ENCODE peak calls at places on chromosomes 5 and 9, in seven cellular contexts. I, G, L, D, P, O and B are unnamed samples.

GRCh38 chr9:21682981-21683380 is 119.5 kb upstream of the MTAP start:
- DNase-seq in I (no peak), G (no peak), L (no peak), D (no peak), P (no peak), O (no peak), B (no peak)

GRCh38 chr5:127961006-127961763 is 122.4 kb upstream of the SLC12A2 start:
- DNase-seq in I (no peak), G (no peak), L (no peak), D (no peak), P (no peak), O (no peak), B (no peak)

GRCh38 chr9:71929223-71929622 is 17.8 kb downstream of the C9orf85 start:
- DNase-seq in I (no peak), G (no peak), L (no peak), D (no peak), P (no peak), O (no peak), B (no peak)

GRCh38 chr5:132873930-132874271 is 433 bp downstream of the LEAP2 start:
- DNase-seq in I (no peak), G (no peak), L (no peak), D (no peak), P (no peak), O (no peak), B (no peak)

GRCh38 chr5:134436523-134437339 is 25.1 kb upstream of the CDKN2AIPNL start:
- DNase-seq in I (peak), G (peak), L (no peak), D (no peak), P (no peak), O (peak), B (peak)

GRCh38 chr9:35001803-35002502 is 12.4 kb downstream of the DNAJB5 start:
- DNase-seq in I (no peak), G (no peak), L (no peak), D (no peak), P (peak), O (no peak), B (no peak)

GRCh38 chr5:99900302-99900811 is 634.8 kb upstream of the FAM174A start:
- DNase-seq in I (no peak), G (no peak), L (no peak), D (no peak), P (no peak), O (no peak), B (no peak)

GRCh38 chr9:21580636-21581353 is 98.7 kb upstream of the IFNE start:
- DNase-seq in I (no peak), G (no peak), L (no peak), D (no peak), P (no peak), O (no peak), B (no peak)

GRCh38 chr5:31935702-31936347 is 238.3 kb downstream of the GOLPH3 start:
- DNase-seq in I (no peak), G (no peak), L (no peak), D (no peak), P (no peak), O (no peak), B (no peak)

GRCh38 chr9:93223241-93224180 is 39.6 kb downstream of the WNK2 start:
- DNase-seq in I (no peak), G (no peak), L (no peak), D (no peak), P (peak), O (no peak), B (no peak)

GRCh38 chr9:135883410-135884089 is 23.8 kb downstream of the CAMSAP1 start:
- DNase-seq in I (no peak), G (no peak), L (no peak), D (no peak), P (peak), O (no peak), B (no peak)

GRCh38 chr9:37301369-37302172 is 120.9 kb upstream of the GRHPR start:
- DNase-seq in I (no peak), G (no peak), L (peak), D (no peak), P (no peak), O (no peak), B (no peak)

GRCh38 chr9:21287280-21287679 is 17.8 kb downstream of the IFNA5 start:
- DNase-seq in I (no peak), G (no peak), L (no peak), D (no peak), P (no peak), O (no peak), B (no peak)

GRCh38 chr5:77952811-77953210 is 176.7 kb upstream of the TBCA start:
- DNase-seq in I (no peak), G (no peak), L (no peak), D (no peak), P (no peak), O (no peak), B (no peak)

GRCh38 chr9:134621558-134622110 is 20.0 kb upstream of the COL5A1 start:
- DNase-seq in I (no peak), G (no peak), L (no peak), D (no peak), P (no peak), O (no peak), B (no peak)

GRCh38 chr5:143174714-143175398 is 228.6 kb downstream of the NR3C1 start:
- DNase-seq in I (no peak), G (no peak), L (no peak), D (no peak), P (no peak), O (peak), B (no peak)

GRCh38 chr5:96734871-96735325 is 72.7 kb downstream of the CAST start:
- DNase-seq in I (no peak), G (no peak), L (peak), D (no peak), P (no peak), O (no peak), B (no peak)

GRCh38 chr9:95793924-95794828 is 81.3 kb upstream of the ERCC6L2 start:
- DNase-seq in I (no peak), G (no peak), L (no peak), D (no peak), P (no peak), O (no peak), B (no peak)

GRCh38 chr5:40374853-40375252 is 304.9 kb upstream of the PTGER4 start:
- DNase-seq in I (no peak), G (no peak), L (no peak), D (no peak), P (no peak), O (no peak), B (no peak)

GRCh38 chr5:57825026-57825683 is 342.5 kb upstream of the ACTBL2 start:
- DNase-seq in I (no peak), G (no peak), L (no peak), D (no peak), P (no peak), O (no peak), B (no peak)

GRCh38 chr5:68405026-68405684 is 189.6 kb downstream of the PIK3R1 start:
- DNase-seq in I (no peak), G (no peak), L (peak), D (no peak), P (no peak), O (no peak), B (no peak)

GRCh38 chr9:76654575-76654974 is 109.7 kb upstream of the PCA3 start:
- DNase-seq in I (no peak), G (no peak), L (no peak), D (no peak), P (no peak), O (no peak), B (no peak)

GRCh38 chr9:121704281-121704680 is 52.8 kb downstream of the DAB2IP start:
- DNase-seq in I (no peak), G (no peak), L (no peak), D (no peak), P (no peak), O (no peak), B (no peak)

GRCh38 chr5:110073534-110073933 is 383.8 kb downstream of the MAN2A1 start:
- DNase-seq in I (no peak), G (no peak), L (no peak), D (no peak), P (no peak), O (no peak), B (no peak)
- TF ChIP-seq TAF1 in I (no peak), G (no peak), L (no peak), D (no peak), P (no peak), O (no peak), B (no peak)

DNA sequence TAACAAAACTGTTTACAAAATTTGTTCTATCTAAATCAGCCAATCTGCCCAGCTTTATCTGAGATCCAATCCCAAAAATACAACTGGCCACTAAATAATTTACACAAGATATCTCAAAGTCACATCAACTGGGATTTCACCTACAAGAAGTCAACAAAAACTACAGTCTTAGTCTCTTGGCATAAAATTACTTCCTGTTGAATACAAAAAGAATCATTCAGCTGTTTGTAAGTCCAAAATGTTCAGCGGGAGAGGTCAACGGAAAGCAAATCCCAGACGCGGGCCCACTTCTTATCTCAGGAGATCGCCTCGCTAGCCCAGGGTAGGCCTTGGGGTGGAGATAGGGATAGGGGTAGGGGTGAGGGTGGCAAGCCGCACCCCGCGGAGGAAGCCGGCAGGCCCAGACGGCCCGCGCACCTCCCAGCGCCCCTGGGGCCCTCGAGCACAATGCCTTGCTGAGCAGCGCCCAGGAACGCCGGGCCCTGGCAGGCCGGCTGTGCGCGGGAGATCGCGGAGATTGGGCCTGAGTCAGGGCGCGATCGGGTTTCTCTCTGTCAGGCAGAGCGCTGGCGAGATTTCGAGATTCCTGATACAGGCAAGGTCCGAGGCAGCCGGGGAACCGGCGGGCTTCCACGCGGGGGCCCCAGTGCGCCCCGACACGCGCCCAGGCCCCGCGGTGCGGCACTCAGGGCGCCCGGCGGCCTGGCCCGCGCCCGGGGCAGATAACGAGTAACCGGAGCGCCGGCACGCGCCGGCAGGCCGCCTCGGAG is 710 bp downstream of the HINT1 start:
- DNase-seq in I (peak), G (peak), L (peak), D (no peak), P (peak), O (no peak), B (peak)
- TF ChIP-seq POLR2AphosphoS5 in I (no peak), G (no peak), L (peak), D (no peak), P (no peak), O (no peak), B (no peak)

GRCh38 chr5:64749385-64749784 is 19.1 kb downstream of the SREK1IP1 start:
- DNase-seq in I (no peak), G (no peak), L (no peak), D (no peak), P (no peak), O (no peak), B (no peak)

GRCh38 chr5:64746446-64746845 is 22.0 kb downstream of the SREK1IP1 start:
- DNase-seq in I (no peak), G (no peak), L (no peak), D (no peak), P (no peak), O (no peak), B (no peak)

GRCh38 chr5:64742821-64743220 is 25.7 kb downstream of the SREK1IP1 start:
- DNase-seq in I (no peak), G (no peak), L (no peak), D (no peak), P (no peak), O (no peak), B (no peak)

GRCh38 chr5:64742411-64742810 is 26.1 kb downstream of the SREK1IP1 start:
- DNase-seq in I (no peak), G (no peak), L (no peak), D (no peak), P (no peak), O (no peak), B (no peak)

DNA sequence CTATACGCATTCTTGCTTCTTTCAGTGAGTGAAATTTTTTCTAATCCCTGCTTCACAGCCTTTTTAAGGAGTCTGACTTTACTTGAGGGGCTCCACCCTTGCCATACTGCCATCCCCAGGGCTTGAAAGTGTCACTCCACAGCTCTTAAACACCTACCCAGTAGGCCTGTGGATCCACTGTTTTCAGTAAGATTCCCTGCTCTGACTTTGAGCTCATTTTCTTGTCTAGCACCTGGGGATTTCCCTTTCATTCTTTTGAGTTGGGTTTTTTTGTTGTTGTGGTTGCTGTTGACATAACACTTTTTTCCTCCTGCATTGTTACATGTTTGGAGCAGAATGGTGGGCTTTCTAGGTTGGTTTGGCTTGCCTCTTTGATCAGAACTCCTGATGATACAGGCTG is 23.6 kb downstream of the SREK1IP1 start:
- DNase-seq in I (no peak), G (no peak), L (no peak), D (no peak), P (no peak), O (no peak), B (no peak)
- TF ChIP-seq TAF1 in I (no peak), G (no peak), L (no peak), D (no peak), P (no peak), O (no peak), B (no peak)

GRCh38 chr5:173514666-173515065 is 101.8 kb downstream of the BOD1 start:
- DNase-seq in I (no peak), G (no peak), L (no peak), D (no peak), P (no peak), O (no peak), B (no peak)

GRCh38 chr5:173522518-173522917 is 93.9 kb downstream of the BOD1 start:
- DNase-seq in I (no peak), G (no peak), L (no peak), D (no peak), P (no peak), O (no peak), B (no peak)

GRCh38 chr5:173517648-173518047 is 98.8 kb downstream of the BOD1 start:
- DNase-seq in I (no peak), G (no peak), L (no peak), D (no peak), P (no peak), O (no peak), B (no peak)

GRCh38 chr5:173515526-173515925 is 100.9 kb downstream of the BOD1 start:
- DNase-seq in I (no peak), G (no peak), L (no peak), D (no peak), P (no peak), O (no peak), B (no peak)

GRCh38 chr5:173518856-173519255 is 97.6 kb downstream of the BOD1 start:
- DNase-seq in I (no peak), G (no peak), L (no peak), D (no peak), P (no peak), O (no peak), B (no peak)
- TF ChIP-seq POLR2AphosphoS5 in I (no peak), G (no peak), L (no peak), D (no peak), P (no peak), O (no peak), B (no peak)

GRCh38 chr9:5886114-5886939 is 4.4 kb upstream of the MLANA start:
- DNase-seq in I (peak), G (peak), L (peak), D (peak), P (peak), O (peak), B (peak)

GRCh38 chr9:5879419-5880181 is 11.1 kb upstream of the MLANA start:
- DNase-seq in I (no peak), G (peak), L (peak), D (no peak), P (peak), O (no peak), B (no peak)

GRCh38 chr9:5884191-5884590 is 6.5 kb upstream of the MLANA start:
- DNase-seq in I (no peak), G (no peak), L (no peak), D (no peak), P (no peak), O (no peak), B (no peak)
- TF ChIP-seq TAF1 in I (no peak), G (no peak), L (no peak), D (no peak), P (no peak), O (no peak), B (no peak)

GRCh38 chr5:67215592-67216471 is 19.2 kb upstream of the CD180 start:
- DNase-seq in I (peak), G (peak), L (no peak), D (no peak), P (peak), O (peak), B (peak)
- TF ChIP-seq POLR2AphosphoS5 in I (no peak), G (peak), L (no peak), D (no peak), P (no peak), O (no peak), B (no peak)

DNA sequence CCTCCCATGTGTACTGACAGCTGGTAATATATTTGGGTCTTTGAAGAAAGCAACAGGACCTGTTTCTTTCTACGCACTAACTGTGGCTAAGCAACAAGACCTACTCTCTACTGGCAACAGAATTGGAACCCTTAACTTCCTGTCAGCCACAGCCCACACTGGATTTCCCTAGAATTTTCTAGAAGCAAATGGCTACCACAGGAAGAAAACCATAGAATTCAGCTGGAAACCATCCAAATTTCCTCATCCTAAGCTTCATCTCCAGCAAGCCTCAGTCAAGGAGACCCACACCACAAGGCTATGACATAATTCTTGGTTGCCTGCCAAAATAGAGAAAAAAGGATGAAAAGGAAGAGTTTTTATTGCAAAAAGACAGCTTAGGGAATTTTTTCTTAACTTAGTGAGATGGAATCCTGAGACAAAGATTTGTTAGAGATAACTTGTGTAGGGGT is 171.8 kb upstream of the TNC start:
- DNase-seq in I (no peak), G (no peak), L (no peak), D (no peak), P (no peak), O (no peak), B (no peak)
- TF ChIP-seq TAF1 in I (no peak), G (no peak), L (no peak), D (no peak), P (no peak), O (no peak), B (no peak)